ENCODE peak calls at places on chromosomes 13 and 19, in eight cellular contexts. O, T, A, B, W, Z, S and L are unnamed samples.

GRCh38 chr13:112693831-112694497 is 4.1 kb downstream of the ATP11A start:
- DNase-seq in S (peak; percentile 87), B (peak; percentile 65), Z (no peak), O (peak; percentile 83), A (no peak), W (no peak), T (peak; percentile 56), L (peak; percentile 79)

GRCh38 chr13:37106642-37107041 is 1.2 kb upstream of the CSNK1A1L start:
- DNase-seq in B (no peak), S (no peak), W (no peak), T (no peak), Z (no peak), A (no peak), O (no peak), L (no peak)

GRCh38 chr19:14056741-14057356 is 5.0 kb downstream of the PALM3 start:
- DNase-seq in Z (no peak), W (no peak), B (no peak), O (no peak), A (no peak), T (no peak), S (no peak), L (no peak)

GRCh38 chr13:112056284-112056727 is 10.6 kb upstream of the SOX1 start:
- DNase-seq in O (no peak), S (no peak), B (no peak), A (no peak), Z (no peak), W (no peak), T (no peak), L (no peak)

GRCh38 chr19:48966541-48967345 is 1.6 kb downstream of the FTL start:
- DNase-seq in W (no peak), A (no peak), S (peak; percentile 38), Z (no peak), T (no peak), B (no peak), O (no peak), L (no peak)

GRCh38 chr19:42345191-42345812 is 19.9 kb downstream of the MEGF8 start:
- DNase-seq in O (peak; percentile 70), B (no peak), A (no peak), S (peak; percentile 80), T (no peak), Z (no peak), W (no peak), L (no peak)

GRCh38 chr19:45884682-45885555 is 1.0 kb downstream of the IRF2BP1 start:
- DNase-seq in S (peak; percentile 36), T (no peak), B (no peak), W (no peak), Z (peak; percentile 15), O (no peak), A (no peak), L (no peak)

GRCh38 chr19:33332248-33332647 is 29.9 kb upstream of the CEBPA start:
- DNase-seq in A (no peak), T (no peak), O (no peak), S (no peak), W (no peak), Z (no peak), B (no peak), L (no peak)

GRCh38 chr19:49879243-49879960 is 1.9 kb downstream of the TBC1D17 start:
- DNase-seq in B (no peak), W (no peak), S (no peak), Z (no peak), T (no peak), A (no peak), O (no peak), L (no peak)

GRCh38 chr13:27964741-27965323 is 4.3 kb downstream of the CDX2 start:
- DNase-seq in Z (no peak), A (no peak), W (no peak), B (no peak), T (no peak), S (no peak), O (no peak), L (no peak)

GRCh38 chr13:113427562-113428468 is 25.5 kb downstream of the ADPRHL1 start:
- DNase-seq in S (peak; percentile 56), Z (no peak), A (no peak), B (no peak), T (no peak), O (peak; percentile 43), W (no peak), L (peak; percentile 26)

GRCh38 chr19:47610902-47611301 is 2.0 kb downstream of the BICRA start:
- DNase-seq in W (no peak), S (no peak), A (no peak), T (no peak), B (no peak), Z (no peak), O (no peak), L (no peak)

GRCh38 chr13:60152114-60152513 is 11.6 kb downstream of the DIAPH3 start:
- DNase-seq in A (no peak), T (no peak), Z (no peak), O (peak; percentile 25), W (no peak), B (no peak), S (no peak), L (no peak)

GRCh38 chr13:45847554-45848224 is 3.9 kb downstream of the SIAH3 start:
- DNase-seq in O (no peak), S (no peak), W (peak; percentile 42), T (peak; percentile 67), B (peak; percentile 39), A (no peak), Z (peak; percentile 45), L (no peak)

GRCh38 chr13:22168437-22168836 is 497.6 kb downstream of the FGF9 start:
- DNase-seq in S (no peak), W (no peak), T (no peak), Z (no peak), B (no peak), A (no peak), O (no peak), L (no peak)

GRCh38 chr13:41199526-41199925 is 5.2 kb upstream of the KBTBD7 start:
- DNase-seq in S (no peak), O (no peak), T (no peak), B (no peak), W (no peak), Z (no peak), A (no peak), L (no peak)

GRCh38 chr19:48461651-48461981 is 6.2 kb downstream of the KCNJ14 start:
- DNase-seq in B (no peak), O (no peak), T (no peak), A (no peak), W (no peak), S (no peak), Z (no peak), L (no peak)